ENCODE peak calls at places on chromosomes 16 and 17, in nine cellular contexts. K is body of pancreas, B is left ventricle myocardium inferior, D is tibial artery, Z is DND-41, Y is kidney, J is brain microvascular endothelial cell, W is A549, R is GM12878. F is an unnamed sample.

GRCh38 chr17:67366193-67367157 is at the start of gene PSMD12:
- DNase-seq in Y (peak), K (peak), W (peak), D (peak), R (peak), Z (peak), J (peak), B (peak), F (peak)

GRCh38 chr17:29346462-29346861 is 43.7 kb upstream of the TAOK1 start:
- DNase-seq in K (no peak), D (no peak), B (no peak), Y (peak), J (no peak), Z (no peak), W (no peak), R (no peak), F (no peak)

GRCh38 chr17:77772461-77772897 is 186.0 kb upstream of the TNRC6C start:
- DNase-seq in K (peak), Y (peak), R (no peak), B (peak), Z (peak), W (peak), J (peak), D (peak), F (peak)

GRCh38 chr16:9027070-9027799 is 63.5 kb upstream of the USP7 start:
- DNase-seq in K (no peak), W (no peak), Y (no peak), B (no peak), Z (no peak), J (no peak), D (no peak), R (no peak), F (no peak)

GRCh38 chr17:42456223-42457106 is 2.2 kb upstream of the ATP6V0A1 start:
- DNase-seq in W (peak), B (no peak), J (no peak), K (no peak), Y (no peak), R (peak), Z (peak), D (no peak), F (no peak)

GRCh38 chr16:12252616-12253015 is 276.1 kb downstream of the SNX29 start:
- DNase-seq in Z (no peak), D (no peak), B (no peak), W (no peak), J (no peak), R (no peak), K (no peak), Y (no peak), F (no peak)

GRCh38 chr17:6959700-6960099 is 36.1 kb upstream of the ALOX12 start:
- DNase-seq in Y (no peak), R (no peak), D (no peak), W (no peak), Z (peak), J (no peak), B (no peak), K (no peak), F (no peak)

GRCh38 chr17:79415909-79416308 is 194.9 kb downstream of the RBFOX3 start:
- DNase-seq in J (no peak), B (no peak), W (no peak), K (no peak), D (no peak), R (no peak), Z (no peak), Y (no peak), F (no peak)

GRCh38 chr17:81306898-81307510 is 11.9 kb upstream of the SLC38A10 start:
- DNase-seq in Y (no peak), W (peak), J (no peak), K (no peak), D (no peak), Z (no peak), B (no peak), R (no peak), F (no peak)

GRCh38 chr17:27577884-27578717 is 52.9 kb upstream of the LGALS9 start:
- DNase-seq in K (peak), Y (no peak), Z (no peak), J (no peak), D (no peak), B (peak), R (no peak), W (no peak), F (no peak)

GRCh38 chr17:48322060-48322459 is 108.0 kb downstream of the SKAP1 start:
- DNase-seq in W (peak), B (no peak), Z (no peak), K (no peak), Y (no peak), D (no peak), J (no peak), R (no peak), F (no peak)

GRCh38 chr17:12821376-12821940 is 32.2 kb downstream of the ARHGAP44 start:
- DNase-seq in K (no peak), J (no peak), W (no peak), Y (no peak), Z (no peak), R (no peak), B (no peak), D (no peak), F (no peak)

GRCh38 chr16:25060920-25061319 is 45.8 kb upstream of the ARHGAP17 start:
- DNase-seq in W (no peak), Z (peak), J (no peak), D (no peak), R (no peak), Y (no peak), K (no peak), B (no peak), F (no peak)

GRCh38 chr16:57530104-57530522 is 6.3 kb downstream of the CCDC102A start:
- DNase-seq in K (no peak), Z (peak), J (peak), D (no peak), Y (peak), W (no peak), B (peak), R (no peak), F (peak)

GRCh38 chr17:752620-753219 is 656 bp upstream of the GEMIN4 start:
- DNase-seq in Y (peak), R (no peak), B (peak), J (peak), K (peak), Z (no peak), W (peak), D (peak), F (peak)

GRCh38 chr17:28497931-28498330 is 8.2 kb upstream of the FOXN1 start:
- DNase-seq in J (no peak), Y (no peak), D (no peak), W (no peak), B (no peak), K (peak), R (no peak), Z (no peak), F (no peak)

GRCh38 chr16:85750021-85750826 is 672 bp downstream of the C16orf74 start:
- DNase-seq in Z (peak), R (no peak), W (no peak), B (peak), D (no peak), K (peak), J (no peak), Y (peak), F (peak)

GRCh38 chr17:44556114-44556853 is 1.0 kb upstream of the FZD2 start:
- DNase-seq in D (peak), Z (peak), Y (no peak), R (peak), K (peak), J (no peak), W (peak), B (peak), F (no peak)

GRCh38 chr17:31480904-31481782 is 89.7 kb downstream of the RAB11FIP4 start:
- DNase-seq in D (no peak), R (no peak), B (no peak), J (no peak), W (no peak), Z (no peak), K (no peak), Y (no peak), F (no peak)

GRCh38 chr17:72920513-72920912 is 172.0 kb downstream of the SLC39A11 start:
- DNase-seq in W (no peak), D (no peak), K (no peak), R (no peak), Y (no peak), Z (no peak), J (no peak), B (no peak), F (no peak)

GRCh38 chr16:9262941-9263340 is 171.5 kb downstream of the HAPSTR1 start:
- DNase-seq in Y (no peak), Z (no peak), W (no peak), K (no peak), B (no peak), D (no peak), R (no peak), J (no peak), F (no peak)

GRCh38 chr17:41048441-41048840 is 1.3 kb upstream of the KRTAP2-1 start:
- DNase-seq in B (no peak), Y (no peak), R (no peak), J (peak), W (no peak), D (no peak), Z (no peak), K (no peak), F (no peak)

GRCh38 chr16:2152695-2153506 is 2.7 kb upstream of the TRAF7 start:
- DNase-seq in R (no peak), B (no peak), D (no peak), Z (no peak), Y (peak), K (peak), J (no peak), W (peak), F (no peak)
- TF ChIP-seq CTCF in R (no peak), B (no peak), D (no peak), Z (no peak), Y (no peak), K (no peak), J (no peak), W (no peak), F (no peak)

GRCh38 chr17:61461586-61461966 is 9.4 kb downstream of the TBX4 start:
- DNase-seq in J (no peak), B (no peak), Y (no peak), D (no peak), Z (no peak), K (no peak), W (no peak), R (no peak), F (no peak)

GRCh38 chr17:61459434-61459809 is 7.2 kb downstream of the TBX4 start:
- DNase-seq in J (no peak), Z (no peak), K (no peak), B (no peak), D (no peak), R (no peak), W (no peak), Y (no peak), F (no peak)

GRCh38 chr17:61461967-61462733 is 9.9 kb downstream of the TBX4 start:
- DNase-seq in Y (no peak), D (no peak), W (no peak), B (no peak), K (no peak), J (no peak), Z (no peak), R (no peak), F (no peak)

GRCh38 chr17:61459968-61460718 is 7.9 kb downstream of the TBX4 start:
- DNase-seq in W (no peak), R (no peak), J (no peak), Z (no peak), B (no peak), K (no peak), D (no peak), Y (no peak), F (no peak)

DNA sequence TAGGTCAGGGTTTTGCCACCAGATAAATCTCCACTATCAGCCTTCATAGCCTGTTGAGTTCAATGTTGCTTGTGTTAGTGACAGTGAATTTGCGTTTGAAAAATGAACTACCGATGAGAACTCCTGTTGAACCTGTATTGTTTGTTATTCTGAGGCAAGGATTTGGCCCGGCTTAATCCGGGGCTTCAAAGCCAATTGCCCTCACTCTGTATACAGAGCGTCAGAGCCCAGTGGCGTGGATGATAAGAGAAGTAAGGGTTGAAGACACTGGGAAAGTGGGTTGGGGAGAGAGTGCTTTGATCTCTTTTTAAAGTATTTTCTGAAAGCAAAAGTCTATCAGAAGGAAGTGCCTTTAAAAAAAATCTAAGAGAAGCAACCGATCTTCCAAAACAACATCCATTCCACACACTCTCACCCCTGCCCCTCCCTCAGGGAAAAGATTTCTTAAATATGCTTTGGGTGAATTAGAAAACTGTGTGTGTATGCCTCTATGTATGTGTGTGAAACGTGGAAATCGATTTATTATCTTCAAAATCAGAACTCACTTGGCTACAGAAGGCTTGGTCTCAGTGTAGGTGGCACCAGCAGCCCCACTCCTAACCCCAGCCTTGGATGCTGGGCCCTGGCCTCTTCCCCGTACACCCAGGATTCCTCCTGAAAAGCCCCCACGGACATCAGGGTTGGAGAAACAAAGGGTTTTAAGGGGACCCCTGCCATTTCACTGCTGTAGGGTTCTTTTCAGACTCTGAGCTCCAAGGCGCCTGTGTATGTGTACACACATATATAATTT is 8.8 kb downstream of the TBX4 start:
- DNase-seq in Z (no peak), K (no peak), J (no peak), D (no peak), R (no peak), Y (no peak), W (no peak), B (no peak), F (no peak)
- H3K27ac ChIP-seq in Z (no peak), K (no peak), J (no peak), D (no peak), R (no peak), Y (no peak), W (no peak), B (no peak), F (peak)

DNA sequence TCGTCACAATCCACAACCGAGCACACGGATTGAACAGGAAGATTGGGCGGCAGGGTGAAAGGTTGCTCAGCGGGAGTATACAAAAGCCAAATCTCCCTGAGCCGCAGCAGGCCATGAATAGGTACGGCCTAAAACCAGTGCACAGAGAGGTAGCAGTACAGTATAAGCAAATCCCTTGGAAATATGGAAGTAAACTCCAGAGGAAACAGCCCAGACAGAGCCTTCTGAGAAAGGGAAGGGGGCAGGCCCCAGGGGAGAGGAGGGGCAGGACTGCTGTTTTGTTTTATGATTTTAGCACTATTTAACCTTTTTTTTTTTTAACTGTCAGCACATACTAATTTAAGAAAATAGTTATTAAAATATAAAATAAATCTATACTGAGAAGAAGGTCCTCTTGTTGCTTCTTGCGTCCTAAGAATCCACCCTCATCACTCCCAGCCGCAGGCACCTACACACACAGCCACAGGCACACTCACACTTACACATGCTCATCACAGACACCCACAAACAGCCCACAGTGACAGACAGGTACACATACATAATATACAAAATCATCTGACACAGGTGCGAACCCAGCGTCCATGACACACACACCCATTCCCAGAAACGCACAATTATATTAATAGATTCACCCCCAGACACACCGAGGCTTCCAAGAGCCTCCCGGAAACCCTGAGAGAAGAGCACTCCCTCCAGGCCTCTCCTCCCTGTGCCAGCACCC is 12.9 kb downstream of the PLXDC1 start:
- DNase-seq in R (no peak), W (no peak), B (no peak), Y (no peak), K (no peak), D (no peak), J (no peak), Z (no peak), F (no peak)
- H3K4me3 ChIP-seq in R (no peak), W (no peak), B (no peak), Y (no peak), K (no peak), D (no peak), J (no peak), Z (no peak), F (no peak)

DNA sequence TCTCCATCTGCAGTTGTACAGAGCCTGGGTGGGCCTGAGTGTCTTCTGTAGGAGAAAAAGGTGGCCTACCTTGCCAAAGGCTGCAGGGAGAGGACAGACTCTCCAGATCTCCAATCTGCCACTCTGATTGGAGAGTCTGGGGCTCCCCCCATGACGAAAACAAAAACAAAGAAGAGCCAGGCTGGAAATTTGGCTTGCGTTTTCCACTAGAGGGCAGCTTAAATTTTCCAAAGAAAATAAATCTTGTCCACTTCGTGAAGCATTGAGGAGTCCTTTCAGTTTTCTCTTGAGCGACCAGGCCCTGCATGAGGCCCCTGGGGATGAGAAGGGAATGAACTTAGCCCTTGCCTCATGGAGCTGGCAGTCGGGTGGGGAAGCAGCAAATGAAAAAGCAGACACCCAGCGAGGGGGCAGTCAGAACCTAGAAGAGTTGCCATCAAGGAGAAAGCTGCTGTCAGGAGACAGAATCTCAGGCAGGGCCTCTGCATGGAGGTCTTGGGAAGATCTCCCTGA is 8.2 kb upstream of the SHCBP1 start:
- DNase-seq in W (peak), Y (no peak), R (no peak), J (peak), D (no peak), Z (no peak), K (no peak), B (no peak), F (no peak)
- TF ChIP-seq CTCF in W (peak), Y (no peak), R (no peak), J (peak), D (no peak), Z (peak), K (no peak), B (peak), F (no peak)

GRCh38 chr16:17316005-17316404 is 154.8 kb downstream of the XYLT1 start:
- DNase-seq in J (no peak), R (no peak), B (no peak), Y (no peak), D (no peak), K (no peak), Z (no peak), W (no peak), F (no peak)

GRCh38 chr16:17320009-17320408 is 150.8 kb downstream of the XYLT1 start:
- DNase-seq in Z (no peak), K (no peak), Y (no peak), J (no peak), R (no peak), W (no peak), D (no peak), B (no peak), F (no peak)

GRCh38 chr16:17314148-17314547 is 156.6 kb downstream of the XYLT1 start:
- DNase-seq in K (no peak), J (no peak), W (no peak), B (no peak), R (no peak), Y (no peak), D (no peak), Z (no peak), F (no peak)

GRCh38 chr16:17321824-17322223 is 148.9 kb downstream of the XYLT1 start:
- DNase-seq in D (no peak), W (no peak), J (no peak), Y (no peak), Z (no peak), R (no peak), K (no peak), B (no peak), F (no peak)

DNA sequence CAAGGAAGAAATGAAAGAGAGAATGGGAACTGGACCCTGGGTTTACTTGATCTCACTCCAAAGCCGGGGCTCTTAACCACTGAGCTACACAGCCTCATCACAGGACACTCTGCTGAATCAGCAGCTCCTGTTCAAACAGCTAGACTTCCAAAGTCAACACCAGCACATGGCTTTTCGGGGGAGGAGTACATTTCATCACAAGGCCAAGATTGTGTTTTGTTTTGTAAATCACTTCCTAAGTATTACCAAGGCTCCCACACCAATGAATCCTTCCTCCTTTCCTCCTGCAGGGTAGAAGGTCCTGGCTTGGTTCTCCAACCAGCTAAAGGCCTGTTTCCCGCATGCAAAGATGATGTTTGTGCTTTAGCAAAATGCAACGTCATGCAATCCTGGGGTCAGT is 152.6 kb downstream of the XYLT1 start:
- DNase-seq in W (peak), J (no peak), B (no peak), Z (no peak), Y (no peak), R (no peak), K (peak), D (peak), F (peak)
- H3K27ac ChIP-seq in W (no peak), J (no peak), B (no peak), Z (no peak), Y (no peak), R (no peak), K (no peak), D (no peak), F (no peak)